ENCODE peak calls at places on chromosomes 11 and 22, in eight cellular contexts. T is nephron progenitor cell; V is fibroblast of mammary gland; S is stimulated activated CD8-positive, alpha-beta memory T cell treated with anti-CD3 and anti-CD28 coated beads, Interleukin-12 subunit alpha, Interleukin-12 subunit beta, amount 100 ng/mL, for 4 hours; M is astrocyte; B is kidney glomerular epithelial cell; L is body of pancreas; X is NCI-H2081. H is an unnamed sample.

GRCh38 chr11:97993565-97993964 is 1027.2 kb upstream of the CNTN5 start:
- DNase-seq in T (no peak), V (no peak), S (no peak), M (no peak), B (no peak), L (no peak), X (no peak), H (no peak)

GRCh38 chr11:133545199-133545709 is 13.0 kb upstream of the OPCML start:
- DNase-seq in T (no peak), V (no peak), S (no peak), M (no peak), B (no peak), L (no peak), X (no peak), H (no peak)

GRCh38 chr11:61955031-61955415 is 4.9 kb downstream of the BEST1 start:
- DNase-seq in T (peak; percentile 52), V (peak; percentile 91), S (no peak), M (peak; percentile 40), B (no peak), L (no peak), X (no peak), H (peak; percentile 26)

GRCh38 chr11:126257144-126257543 is 11.6 kb downstream of the SRPRA start:
- DNase-seq in T (no peak), V (no peak), S (no peak), M (no peak), B (no peak), L (no peak), X (no peak), H (no peak)

GRCh38 chr22:39241632-39242388 is 3.0 kb downstream of the PDGFB start:
- DNase-seq in T (peak; percentile 39), V (no peak), S (peak; percentile 52), M (no peak), B (no peak), L (peak; percentile 34), X (no peak), H (no peak)

GRCh38 chr11:75949023-75949672 is 134.1 kb downstream of the UVRAG start:
- DNase-seq in T (no peak), V (peak; percentile 67), S (no peak), M (no peak), B (no peak), L (no peak), X (no peak), H (peak; percentile 30)

GRCh38 chr11:116535954-116536353 is 236.8 kb downstream of the BUD13 start:
- DNase-seq in T (no peak), V (no peak), S (no peak), M (no peak), B (no peak), L (no peak), X (no peak), H (no peak)

GRCh38 chr11:119361961-119362725 is 15.6 kb upstream of the MFRP start:
- DNase-seq in T (no peak), V (no peak), S (no peak), M (no peak), B (no peak), L (no peak), X (no peak), H (no peak)

GRCh38 chr11:45622283-45622682 is 43.1 kb downstream of the CHST1 start:
- DNase-seq in T (no peak), V (no peak), S (no peak), M (no peak), B (no peak), L (no peak), X (no peak), H (no peak)

GRCh38 chr11:83056204-83056603 is 15.5 kb downstream of the RAB30 start:
- DNase-seq in T (no peak), V (no peak), S (no peak), M (no peak), B (no peak), L (no peak), X (no peak), H (no peak)

GRCh38 chr11:118258410-118258809 is 5.7 kb downstream of the MPZL2 start:
- DNase-seq in T (no peak), V (peak; percentile 3), S (no peak), M (no peak), B (no peak), L (no peak), X (no peak), H (no peak)

GRCh38 chr11:114586797-114587196 is 8.8 kb downstream of the NXPE4 start:
- DNase-seq in T (no peak), V (peak; percentile 14), S (no peak), M (no peak), B (no peak), L (no peak), X (no peak), H (no peak)

GRCh38 chr11:87298155-87298554 is 260.4 kb downstream of the TMEM135 start:
- DNase-seq in T (no peak), V (no peak), S (no peak), M (no peak), B (no peak), L (no peak), X (peak; percentile 56), H (no peak)

GRCh38 chr11:19200410-19201201 is 1.2 kb downstream of the CSRP3 start:
- DNase-seq in T (no peak), V (peak; percentile 73), S (no peak), M (peak; percentile 79), B (peak; percentile 17), L (no peak), X (no peak), H (no peak)

GRCh38 chr11:79087238-79087956 is 353.4 kb downstream of the TENM4 start:
- DNase-seq in T (peak; percentile 27), V (peak; percentile 66), S (no peak), M (peak; percentile 89), B (peak; percentile 86), L (peak; percentile 17), X (no peak), H (no peak)

GRCh38 chr11:15933896-15934625 is 422.3 kb downstream of the SOX6 start:
- DNase-seq in T (no peak), V (no peak), S (no peak), M (peak; percentile 64), B (no peak), L (no peak), X (no peak), H (no peak)

GRCh38 chr11:29781268-29781667 is 235.6 kb downstream of the KCNA4 start:
- DNase-seq in T (no peak), V (no peak), S (no peak), M (no peak), B (peak; percentile 83), L (no peak), X (no peak), H (no peak)